ENCODE peak calls at places on chromosomes 12 and 14, in four cellular contexts. M is H1, B is GM12878, N is HepG2. X is an unnamed sample.

GRCh38 chr12:14995583-14996425 is 23.0 kb downstream of the PDE6H start:
- DNase-seq in M (no peak), B (peak; percentile 34), N (peak; percentile 52), X (peak; percentile 15)

GRCh38 chr14:88195676-88196075 is 127.4 kb downstream of the KCNK10 start:
- DNase-seq in B (no peak), N (no peak), M (peak; percentile 45), X (peak; percentile 65)

GRCh38 chr12:59742831-59743230 is 147.0 kb downstream of the SLC16A7 start:
- DNase-seq in B (no peak), N (no peak), M (no peak), X (no peak)

GRCh38 chr14:78081245-78081644 is 88.9 kb upstream of the NRXN3 start:
- DNase-seq in N (no peak), B (no peak), M (no peak), X (no peak)

GRCh38 chr12:69502342-69503081 is 32.3 kb downstream of the FRS2 start:
- DNase-seq in M (no peak), N (no peak), B (no peak), X (no peak)

GRCh38 chr12:57527184-57527583 is 4.6 kb downstream of the MBD6 start:
- DNase-seq in N (no peak), B (no peak), M (no peak), X (no peak)

GRCh38 chr12:14958361-14959125 is 2.9 kb downstream of the ARHGDIB start:
- DNase-seq in B (no peak), N (no peak), M (no peak), X (no peak)

GRCh38 chr12:20778969-20779368 is 31.5 kb upstream of the SLCO1B3 start:
- DNase-seq in M (no peak), B (no peak), N (no peak), X (no peak)

GRCh38 chr12:93078577-93078976 is 149.5 kb upstream of the EEA1 start:
- DNase-seq in M (no peak), B (no peak), N (no peak), X (no peak)

GRCh38 chr14:96362965-96363750 is at the start of the genes ATG2B and GSKIP:
- DNase-seq in N (peak; percentile 78), B (peak; percentile 71), M (peak; percentile 98), X (peak; percentile 98)

GRCh38 chr14:65620195-65620594 is 207.7 kb downstream of the FUT8 start:
- DNase-seq in M (no peak), N (no peak), B (no peak), X (no peak)

GRCh38 chr12:2856901-2857495 is at the start of gene TEX52:
- DNase-seq in B (no peak), M (peak; percentile 63), N (peak; percentile 22), X (no peak)

GRCh38 chr14:92959761-92960680 is 37.1 kb downstream of the CHGA start:
- DNase-seq in N (no peak), B (no peak), M (no peak), X (no peak)

GRCh38 chr14:105442125-105442524 is 22.5 kb downstream of the MTA1 start:
- DNase-seq in N (no peak), M (no peak), B (no peak), X (no peak)

GRCh38 chr14:91008759-91009409 is 51.6 kb downstream of the RPS6KA5 start:
- DNase-seq in N (no peak), B (no peak), M (no peak), X (no peak)

GRCh38 chr12:63668028-63668799 is at the start of gene DPY19L2:
- DNase-seq in N (peak; percentile 1), B (no peak), M (peak; percentile 80), X (peak; percentile 83)

GRCh38 chr14:76376001-76376404 is at the start of gene ESRRB:
- DNase-seq in M (no peak), B (no peak), N (no peak), X (peak; percentile 54)

GRCh38 chr12:129530517-129530916 is 373.3 kb downstream of the TMEM132D start:
- DNase-seq in B (peak; percentile 17), M (no peak), N (no peak), X (no peak)

GRCh38 chr14:74019408-74019714 is 212 bp downstream of the BBOF1 start:
- DNase-seq in M (no peak), B (no peak), N (no peak), X (no peak)

GRCh38 chr12:11718768-11719253 is 69.3 kb downstream of the ETV6 start:
- DNase-seq in M (no peak), B (no peak), N (no peak), X (peak; percentile 77)

GRCh38 chr14:22140623-22141022 is 448.4 kb downstream of the DAD1 start:
- DNase-seq in N (no peak), B (no peak), M (no peak), X (no peak)

GRCh38 chr12:53965251-53966069 is 7.5 kb upstream of the HOXC11 start:
- DNase-seq in N (no peak), M (peak; percentile 84), B (no peak), X (no peak)

GRCh38 chr14:103380719-103381377 is 4.4 kb upstream of the MARK3 start:
- DNase-seq in N (no peak), B (no peak), M (no peak), X (no peak)

GRCh38 chr12:128661216-128661550 is 162.6 kb downstream of the SLC15A4 start:
- DNase-seq in M (no peak), N (no peak), B (no peak), X (no peak)

GRCh38 chr12:82910246-82910893 is 223.7 kb downstream of the TMTC2 start:
- DNase-seq in N (no peak), M (peak; percentile 49), B (no peak), X (no peak)

GRCh38 chr12:68919581-68920239 is 13.3 kb downstream of the CPM start:
- DNase-seq in M (no peak), N (no peak), B (no peak), X (no peak)

GRCh38 chr12:120321382-120322202 is 6.0 kb downstream of the PLA2G1B start:
- DNase-seq in B (no peak), N (peak; percentile 92), M (no peak), X (no peak)

GRCh38 chr14:100237735-100238418 is 1.1 kb upstream of the YY1 start:
- DNase-seq in M (peak; percentile 71), B (no peak), N (peak; percentile 34), X (peak; percentile 69)

GRCh38 chr14:103155013-103155412 is 31.8 kb downstream of the TNFAIP2 start:
- DNase-seq in B (no peak), N (peak; percentile 69), M (no peak), X (peak; percentile 77)

GRCh38 chr14:93994919-93995682 is 2.0 kb upstream of the CCDC197 start:
- DNase-seq in M (no peak), N (no peak), B (no peak), X (no peak)

GRCh38 chr12:13196302-13196921 is at the start of gene EMP1:
- DNase-seq in N (peak; percentile 29), M (no peak), B (peak; percentile 39), X (peak; percentile 28)

GRCh38 chr14:85399196-85399595 is 130.7 kb upstream of the FLRT2 start:
- DNase-seq in N (no peak), M (no peak), B (no peak), X (no peak)

GRCh38 chr12:48157889-48158370 is 615 bp upstream of the ASB8 start:
- DNase-seq in B (no peak), M (no peak), N (no peak), X (no peak)

GRCh38 chr12:6843118-6843902 is 2.6 kb downstream of the GNB3 start:
- DNase-seq in M (no peak), B (no peak), N (no peak), X (peak; percentile 53)

GRCh38 chr12:14860490-14860889 is 17.2 kb upstream of the ART4 start:
- DNase-seq in M (no peak), N (no peak), B (no peak), X (no peak)

GRCh38 chr14:91418387-91419043 is 895 bp upstream of the CCDC88C start:
- DNase-seq in N (peak; percentile 38), M (peak; percentile 96), B (no peak), X (peak; percentile 78)

GRCh38 chr12:116820077-116820656 is 61.1 kb downstream of the HRK start:
- DNase-seq in B (no peak), N (no peak), M (no peak), X (no peak)
- TF ChIP-seq TCF12 in B (no peak), N (no peak), M (no peak), X (no peak)

GRCh38 chr12:89732511-89732910 is 23.9 kb upstream of the ATP2B1 start:
- DNase-seq in N (no peak), B (no peak), M (no peak), X (no peak)
- TF ChIP-seq TCF12 in N (no peak), B (no peak), M (no peak), X (no peak)

DNA sequence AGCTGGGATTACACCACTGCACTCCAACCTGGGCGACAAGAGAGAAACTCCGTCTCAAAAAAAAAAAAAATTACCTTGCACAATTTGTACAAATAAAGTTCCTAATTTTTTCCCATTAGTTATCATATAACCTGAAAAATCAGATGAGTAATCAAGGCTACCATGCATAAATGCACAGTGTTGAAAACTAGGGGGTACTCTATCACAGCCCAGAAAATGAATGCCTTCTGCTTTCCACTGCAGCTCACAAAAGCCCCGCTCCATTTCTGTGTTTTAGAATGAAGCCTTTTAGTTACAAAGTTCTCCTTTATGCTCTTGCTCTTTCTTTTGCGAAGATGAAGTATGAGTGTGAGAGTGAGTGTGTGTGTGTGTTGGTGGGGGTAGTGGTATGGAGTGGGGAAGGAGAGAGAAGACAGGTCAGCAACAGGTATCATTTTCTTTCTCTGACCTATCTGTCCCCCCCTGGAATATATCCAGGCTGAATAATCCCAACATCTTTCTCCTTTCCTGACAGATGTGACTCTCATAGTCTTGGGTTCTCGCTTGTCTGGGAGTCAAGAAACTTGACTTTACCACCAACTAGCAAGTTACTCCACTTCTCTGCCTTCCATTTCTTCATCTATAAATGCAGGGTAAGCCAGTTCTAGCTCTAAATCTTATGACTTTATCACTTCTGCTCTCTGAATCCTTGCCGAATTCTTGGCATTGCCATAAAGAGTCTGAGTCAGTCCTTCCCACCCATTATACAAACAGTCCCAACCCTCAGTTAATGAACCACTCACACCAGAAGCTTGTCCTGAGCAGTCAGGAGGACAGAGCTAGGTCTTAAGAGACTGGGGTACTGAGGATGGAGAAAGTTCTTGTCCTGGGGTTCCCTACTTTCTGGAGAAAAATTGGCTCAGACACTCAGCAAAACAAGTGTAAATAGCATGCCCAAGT is 16.1 kb downstream of the BIN2 start:
- DNase-seq in M (no peak), N (no peak), B (no peak), X (no peak)
- TF ChIP-seq TCF12 in M (no peak), N (no peak), B (no peak), X (no peak)

DNA sequence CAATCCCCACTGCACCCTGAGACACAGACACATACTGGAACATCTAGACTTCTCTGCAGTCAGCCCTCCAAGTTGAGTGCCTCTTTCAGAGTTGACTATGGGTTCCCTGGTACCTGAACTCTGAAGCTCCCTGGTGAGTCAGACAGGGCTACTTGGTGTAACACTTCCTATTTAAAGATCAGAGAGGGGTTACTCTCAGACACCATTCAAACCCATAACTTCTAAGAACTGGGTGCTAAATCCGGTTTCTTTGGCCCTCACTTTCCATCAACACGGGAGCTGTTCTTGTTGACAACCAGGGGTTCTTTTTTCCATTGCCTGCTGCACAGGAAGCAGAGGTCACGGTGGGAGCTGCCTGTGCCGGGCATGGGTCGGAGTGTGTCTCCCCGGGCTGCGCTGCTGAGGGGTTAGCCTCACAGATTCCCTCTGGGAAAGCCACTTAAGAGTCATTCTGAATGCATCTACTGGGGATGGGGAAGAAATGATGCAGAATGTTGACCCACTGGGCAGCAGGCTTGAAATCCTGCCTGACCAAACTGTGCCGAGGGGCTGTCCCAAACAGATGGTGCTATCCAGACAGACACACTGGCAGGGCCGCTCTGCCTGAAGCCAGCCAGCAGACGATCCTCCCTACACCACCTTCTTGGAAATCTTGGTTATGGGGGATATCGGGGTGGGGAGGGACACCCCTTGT is 74.1 kb downstream of the PITPNM2 start:
- DNase-seq in B (no peak), N (no peak), M (no peak), X (peak; percentile 31)
- TF ChIP-seq TCF12 in B (no peak), N (no peak), M (no peak), X (no peak)